ENCODE peak calls at places on chromosomes 2 and 18, in seven cellular contexts. A, E, O, X, G, R and K are unnamed samples.

GRCh38 chr2:1572638-1573037 is 159.4 kb downstream of the TPO start:
- DNase-seq in E (peak), R (no peak), G (no peak), O (no peak), A (peak), X (no peak), K (no peak)

GRCh38 chr18:78905334-78905733 is 74.3 kb upstream of the SALL3 start:
- DNase-seq in O (no peak), G (no peak), R (no peak), E (no peak), X (no peak), A (no peak), K (no peak)

GRCh38 chr18:33076601-33077000 is 303.8 kb upstream of the KLHL14 start:
- DNase-seq in G (no peak), R (no peak), E (no peak), A (no peak), O (no peak), X (no peak), K (no peak)

GRCh38 chr2:236670235-236670620 is 100.6 kb downstream of the ACKR3 start:
- DNase-seq in A (no peak), R (no peak), G (no peak), E (peak), X (no peak), O (no peak), K (no peak)

GRCh38 chr18:79911871-79912270 is 39.6 kb downstream of the SLC66A2 start:
- DNase-seq in E (no peak), X (no peak), G (no peak), A (no peak), O (no peak), R (no peak), K (no peak)

GRCh38 chr2:238149841-238150572 is 8.8 kb upstream of the ERFE start:
- DNase-seq in E (no peak), R (no peak), G (no peak), O (no peak), A (no peak), X (no peak), K (no peak)

GRCh38 chr2:236171213-236172201 is 3.3 kb upstream of the GBX2 start:
- DNase-seq in O (no peak), R (no peak), X (no peak), E (no peak), G (no peak), A (no peak), K (no peak)

GRCh38 chr2:71789556-71790219 is 336.3 kb downstream of the DYSF start:
- DNase-seq in A (no peak), G (no peak), E (no peak), X (no peak), R (peak), O (no peak), K (no peak)

GRCh38 chr2:236956641-236957040 is 129.0 kb upstream of the COPS8 start:
- DNase-seq in X (no peak), G (no peak), E (no peak), A (no peak), O (no peak), R (no peak), K (no peak)

GRCh38 chr2:128091691-128092050 is 671 bp downstream of the UGGT1 start:
- DNase-seq in A (no peak), E (no peak), O (no peak), X (no peak), R (peak), G (no peak), K (no peak)

GRCh38 chr2:37915773-37916172 is 9.3 kb upstream of the RMDN2 start:
- DNase-seq in G (no peak), X (no peak), E (no peak), O (no peak), A (no peak), R (no peak), K (no peak)

GRCh38 chr2:231611273-231612198 is 18.9 kb downstream of the TEX44 start:
- DNase-seq in G (no peak), R (peak), E (peak), A (peak), O (peak), X (no peak), K (peak)

GRCh38 chr2:240611601-240612210 is 13.6 kb upstream of the GPR35 start:
- DNase-seq in G (no peak), E (no peak), O (peak), R (no peak), A (no peak), X (no peak), K (no peak)

GRCh38 chr2:178530625-178531142 is 50.4 kb downstream of the PLEKHA3 start:
- DNase-seq in O (peak), R (no peak), A (no peak), X (no peak), E (no peak), G (no peak), K (no peak)

GRCh38 chr18:13611616-13612110 is 114.7 kb downstream of the FAM210A start:
- DNase-seq in X (no peak), R (peak), A (peak), O (no peak), E (peak), G (no peak), K (peak)

GRCh38 chr2:217477583-217477982 is 525.2 kb downstream of the TNS1 start:
- DNase-seq in O (no peak), X (no peak), G (no peak), E (no peak), A (no peak), R (no peak), K (no peak)

GRCh38 chr2:165453672-165454071 is 15.8 kb upstream of the CSRNP3 start:
- DNase-seq in R (no peak), E (no peak), X (no peak), A (no peak), G (no peak), O (no peak), K (no peak)

GRCh38 chr2:23703583-23704385 is 223.1 kb downstream of the ATAD2B start:
- DNase-seq in R (no peak), G (no peak), X (no peak), E (peak), A (no peak), O (no peak), K (peak)

GRCh38 chr2:122868626-122869275 is 1113.3 kb downstream of the TSN start:
- DNase-seq in E (no peak), R (no peak), X (no peak), A (no peak), G (no peak), O (no peak), K (no peak)

GRCh38 chr2:25373269-25373981 is 31.7 kb upstream of the DNMT3A start:
- DNase-seq in G (no peak), R (no peak), O (no peak), A (no peak), X (peak), E (no peak), K (no peak)

GRCh38 chr2:238155051-238155760 is 3.6 kb upstream of the ERFE start:
- DNase-seq in A (peak), X (no peak), R (peak), O (no peak), E (peak), G (no peak), K (no peak)

GRCh38 chr2:49972699-49973098 is 818.4 kb upstream of the FSHR start:
- DNase-seq in E (no peak), X (no peak), A (no peak), O (no peak), R (no peak), G (no peak), K (no peak)

GRCh38 chr2:220521591-220521990 is 894.2 kb downstream of the SLC4A3 start:
- DNase-seq in O (no peak), R (no peak), G (no peak), X (no peak), E (no peak), A (no peak), K (no peak)

GRCh38 chr2:46202987-46203386 is 94.2 kb upstream of the EPAS1 start:
- DNase-seq in A (no peak), X (no peak), O (no peak), G (no peak), R (no peak), E (peak), K (no peak)